ENCODE peak calls at places on chromosomes 16 and 17, in seven cellular contexts. H is ovary, N is uterus, F is mesendoderm, G is HL-60, I is mesenchymal stem cell, S is psoas muscle. C is an unnamed sample. For H3K27me3, the result is how much of the 10 kb centered on the place peaks cover.

GRCh38 chr17:69609495-69610315 is 195.2 kb downstream of the MAP2K6 start:
- DNase-seq in H (no peak), N (no peak), F (peak), G (no peak), I (peak), S (no peak), C (peak)

GRCh38 chr16:58032710-58033293 is 7.2 kb downstream of the MMP15 start:
- DNase-seq in H (peak), N (no peak), F (peak), G (no peak), I (no peak), S (no peak), C (no peak)

GRCh38 chr16:51820176-51820575 is 669.1 kb upstream of the SALL1 start:
- DNase-seq in H (no peak), N (no peak), F (no peak), G (no peak), I (no peak), S (no peak), C (no peak)

GRCh38 chr16:58299757-58300349 is 5.0 kb upstream of the PRSS54 start:
- DNase-seq in H (no peak), N (no peak), F (peak), G (peak), I (no peak), S (no peak), C (no peak)

GRCh38 chr17:44416558-44417289 is 27.3 kb upstream of the ITGA2B start:
- DNase-seq in H (no peak), N (no peak), F (no peak), G (no peak), I (no peak), S (no peak), C (no peak)

GRCh38 chr16:83040174-83040573 is 413.4 kb downstream of the CDH13 start:
- DNase-seq in H (no peak), N (no peak), F (no peak), G (no peak), I (peak), S (no peak), C (no peak)

GRCh38 chr17:74241434-74241833 is 28.1 kb downstream of the TTYH2 start:
- DNase-seq in H (no peak), N (no peak), F (no peak), G (no peak), I (no peak), S (no peak), C (no peak)

GRCh38 chr17:7750321-7750821 is 32.8 kb downstream of the DNAH2 start:
- DNase-seq in H (no peak), N (no peak), F (no peak), G (no peak), I (peak), S (no peak), C (no peak)

GRCh38 chr17:20242271-20242670 is 225.1 kb downstream of the LGALS9B start:
- DNase-seq in H (no peak), N (no peak), F (no peak), G (no peak), I (no peak), S (no peak), C (no peak)

GRCh38 chr17:6468051-6468790 is 24.0 kb downstream of the PIMREG start:
- DNase-seq in H (no peak), N (no peak), F (no peak), G (no peak), I (no peak), S (no peak), C (no peak)

GRCh38 chr17:38560503-38561318 is 45.0 kb downstream of the SRCIN1 start:
- DNase-seq in H (no peak), N (no peak), F (peak), G (no peak), I (peak), S (no peak), C (no peak)

GRCh38 chr17:38558751-38559024 is 47.1 kb downstream of the SRCIN1 start:
- DNase-seq in H (no peak), N (no peak), F (no peak), G (no peak), I (no peak), S (no peak), C (no peak)

GRCh38 chr17:38561416-38562214 is 44.1 kb downstream of the SRCIN1 start:
- DNase-seq in H (no peak), N (no peak), F (peak), G (no peak), I (no peak), S (no peak), C (no peak)

GRCh38 chr17:38559025-38559879 is 46.5 kb downstream of the SRCIN1 start:
- DNase-seq in H (peak), N (peak), F (peak), G (peak), I (peak), S (peak), C (peak)

GRCh38 chr17:38559880-38560230 is 45.9 kb downstream of the SRCIN1 start:
- DNase-seq in H (no peak), N (no peak), F (no peak), G (no peak), I (no peak), S (no peak), C (no peak)
- H3K27ac ChIP-seq in H (no peak), N (no peak), F (no peak), G (no peak), I (no peak), S (no peak), C (no peak)

GRCh38 chr17:79808763-79809529 is 12.1 kb upstream of the CBX8 start:
- DNase-seq in H (no peak), N (no peak), F (peak), G (no peak), I (no peak), S (no peak), C (no peak)

GRCh38 chr17:79811036-79811887 is 14.4 kb upstream of the CBX8 start:
- DNase-seq in H (no peak), N (no peak), F (no peak), G (no peak), I (no peak), S (no peak), C (no peak)

GRCh38 chr17:79809530-79810137 is 12.8 kb upstream of the CBX8 start:
- DNase-seq in H (no peak), N (no peak), F (no peak), G (no peak), I (no peak), S (no peak), C (no peak)

GRCh38 chr17:79811888-79812205 is 15.0 kb upstream of the CBX8 start:
- DNase-seq in H (no peak), N (no peak), F (no peak), G (no peak), I (no peak), S (no peak), C (no peak)

DNA sequence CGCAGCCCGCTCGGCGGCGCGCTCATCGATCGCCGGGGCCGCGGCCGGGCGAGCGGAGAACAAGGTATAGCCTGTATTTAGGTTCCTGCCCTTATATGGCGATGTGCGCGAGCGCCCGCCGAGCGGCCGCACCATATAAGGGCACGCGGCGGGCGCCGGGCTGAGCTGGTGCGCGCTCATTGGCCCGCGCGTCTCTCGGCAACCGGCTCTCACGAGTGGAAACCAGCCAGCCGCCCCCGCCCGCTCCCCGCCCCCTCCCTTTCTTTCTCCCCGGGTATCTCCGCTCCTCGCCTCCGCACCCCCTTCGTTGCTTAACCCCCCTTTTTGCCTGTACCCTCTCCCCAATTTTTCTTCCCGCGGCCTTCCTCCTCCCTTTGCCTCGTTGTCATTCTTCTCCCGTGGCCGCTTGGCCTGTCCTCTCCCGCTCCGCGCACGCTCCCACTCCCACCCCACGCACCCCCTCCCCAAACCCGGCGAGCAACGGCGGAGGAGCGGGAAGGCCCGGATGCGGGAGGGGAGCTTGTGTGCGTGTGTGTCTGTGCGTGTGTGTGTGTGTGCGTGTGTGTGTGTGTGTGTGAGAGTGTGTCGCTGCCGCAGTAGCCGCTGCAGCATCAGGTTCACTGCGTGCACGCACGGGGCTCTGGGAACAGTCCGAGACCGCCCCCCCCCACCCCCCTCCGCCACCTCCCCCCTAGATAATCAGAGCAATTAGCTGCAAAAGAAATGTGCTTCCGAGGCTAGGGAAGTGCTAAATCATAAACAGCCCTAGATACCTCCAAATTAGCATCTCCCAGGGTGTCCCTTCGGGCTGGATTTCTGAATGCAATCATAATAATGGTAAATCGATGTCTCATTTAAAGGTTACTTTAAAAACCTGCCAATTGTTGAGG is 13.5 kb upstream of the CBX8 start:
- DNase-seq in H (no peak), N (peak), F (peak), G (peak), I (peak), S (peak), C (no peak)
- H3K27me3 ChIP-seq in H (under half), N (half or more), F (half or more), G (half or more), I (half or more), S (half or more), C (half or more)

GRCh38 chr17:47905221-47905733 is 9.2 kb downstream of the SP2 start:
- DNase-seq in H (peak), N (peak), F (peak), G (no peak), I (peak), S (peak), C (peak)
- H3K27ac ChIP-seq in H (no peak), N (peak), F (no peak), G (no peak), I (peak), S (peak), C (peak)

GRCh38 chr17:39222866-39223834 is 2.6 kb downstream of the STAC2 start:
- DNase-seq in H (no peak), N (no peak), F (no peak), G (no peak), I (no peak), S (no peak), C (peak)

GRCh38 chr17:39223907-39224777 is 1.6 kb downstream of the STAC2 start:
- DNase-seq in H (no peak), N (no peak), F (no peak), G (no peak), I (no peak), S (no peak), C (no peak)

GRCh38 chr17:39219647-39220154 is 6.0 kb downstream of the STAC2 start:
- DNase-seq in H (no peak), N (no peak), F (no peak), G (no peak), I (no peak), S (no peak), C (peak)

GRCh38 chr17:39221572-39221971 is 4.2 kb downstream of the STAC2 start:
- DNase-seq in H (no peak), N (no peak), F (no peak), G (no peak), I (no peak), S (no peak), C (no peak)

DNA sequence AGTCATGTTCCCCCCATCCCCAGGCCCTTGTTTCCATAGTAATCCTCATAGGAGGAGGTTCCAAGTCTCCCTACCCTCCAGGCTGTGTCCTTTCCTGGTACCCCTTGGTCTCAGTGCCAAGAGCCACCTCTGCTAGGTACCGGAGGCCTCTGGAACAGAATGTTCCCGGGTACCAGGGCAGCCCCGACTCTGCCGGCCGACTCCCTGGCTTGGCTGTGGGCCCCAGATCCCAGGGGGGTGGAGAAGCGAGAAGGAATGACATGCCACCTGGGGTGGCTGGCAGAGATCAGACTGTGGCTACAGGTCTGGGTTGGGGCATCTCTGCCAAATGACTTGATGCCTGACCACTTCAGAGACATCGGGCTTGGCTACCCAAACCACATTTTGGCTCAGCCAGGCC is 3.6 kb downstream of the STAC2 start:
- DNase-seq in H (no peak), N (no peak), F (no peak), G (no peak), I (no peak), S (no peak), C (peak)
- H3K27me3 ChIP-seq in H (under half), N (under half), F (under half), G (under half), I (half or more), S (under half), C (under half)

DNA sequence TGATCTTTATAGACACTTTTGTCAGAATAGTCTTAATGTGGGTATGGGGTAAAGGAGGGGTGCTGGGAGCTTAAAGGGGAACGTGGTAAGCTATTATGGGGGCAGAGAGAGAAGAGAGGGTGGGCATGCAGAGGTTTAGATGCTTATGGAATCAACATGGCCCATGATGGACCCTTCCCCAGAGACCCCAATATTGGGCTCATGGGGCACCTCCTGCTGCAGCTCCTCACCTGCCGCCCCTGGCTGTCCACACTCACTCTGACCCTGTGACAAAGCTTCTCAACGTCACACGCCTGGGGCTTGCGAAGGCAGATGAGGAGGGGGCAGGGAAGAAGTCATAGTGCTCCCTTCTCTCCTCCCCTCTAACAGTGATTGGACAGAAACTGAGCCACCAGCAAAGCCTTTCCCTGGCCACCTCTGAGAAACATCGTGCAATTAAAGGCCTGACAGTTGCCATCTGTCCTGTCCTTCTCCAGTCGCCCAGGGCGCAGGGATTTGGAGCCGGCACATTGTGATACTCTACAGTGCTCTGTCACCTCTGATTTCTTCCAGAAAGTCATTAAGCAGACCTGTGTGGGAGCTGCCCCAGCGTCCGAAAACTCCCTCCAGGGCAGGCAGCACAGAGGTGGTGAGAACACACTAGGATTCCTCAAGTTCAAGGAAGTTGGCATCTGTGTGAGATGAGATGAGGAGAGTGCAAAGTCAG is 95.4 kb downstream of the SHISA6 start:
- DNase-seq in H (no peak), N (no peak), F (no peak), G (no peak), I (no peak), S (no peak), C (no peak)
- H3K27ac ChIP-seq in H (no peak), N (no peak), F (no peak), G (no peak), I (no peak), S (no peak), C (no peak)

GRCh38 chr16:30354423-30355143 is 525 bp downstream of the CD2BP2 start:
- DNase-seq in H (peak), N (no peak), F (no peak), G (no peak), I (peak), S (no peak), C (peak)

GRCh38 chr16:30356401-30357084 is 1.4 kb upstream of the CD2BP2 start:
- DNase-seq in H (no peak), N (no peak), F (no peak), G (no peak), I (no peak), S (no peak), C (no peak)

GRCh38 chr16:30357085-30357714 is 2.1 kb upstream of the CD2BP2 start:
- DNase-seq in H (no peak), N (no peak), F (no peak), G (no peak), I (no peak), S (no peak), C (no peak)

GRCh38 chr16:30355144-30355953 is at the start of gene CD2BP2:
- DNase-seq in H (peak), N (peak), F (peak), G (peak), I (peak), S (peak), C (peak)

GRCh38 chr16:30355954-30356308 is 823 bp upstream of the CD2BP2 start:
- DNase-seq in H (no peak), N (no peak), F (no peak), G (no peak), I (no peak), S (no peak), C (no peak)
- H3K27me3 ChIP-seq in H (under half), N (under half), F (under half), G (under half), I (under half), S (under half), C (under half)

DNA sequence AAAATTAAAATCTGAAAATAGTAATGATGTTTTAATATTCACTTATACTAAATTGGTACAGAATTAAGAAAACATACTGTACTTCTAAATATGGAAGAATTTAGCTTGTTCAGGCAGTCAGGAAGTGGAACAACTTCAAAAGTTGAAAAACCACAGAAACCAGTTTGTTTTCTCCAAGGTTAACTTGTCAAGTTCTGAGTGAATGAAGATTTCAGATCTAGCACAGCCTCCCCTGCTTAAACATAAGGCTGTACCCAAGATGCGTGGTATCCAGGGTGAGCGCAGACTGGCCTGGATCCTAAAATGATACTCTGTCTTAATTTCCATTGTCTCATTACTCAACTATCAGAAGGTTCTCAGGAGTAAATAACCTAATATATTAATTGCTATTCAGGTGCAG is 730.7 kb upstream of the KIF2B start:
- DNase-seq in H (no peak), N (no peak), F (no peak), G (no peak), I (no peak), S (no peak), C (no peak)
- H3K27ac ChIP-seq in H (no peak), N (no peak), F (no peak), G (no peak), I (no peak), S (no peak), C (no peak)

GRCh38 chr17:79466562-79467350 is 144.1 kb downstream of the RBFOX3 start:
- DNase-seq in H (no peak), N (no peak), F (no peak), G (no peak), I (no peak), S (no peak), C (no peak)

GRCh38 chr17:79468183-79468944 is 142.5 kb downstream of the RBFOX3 start:
- DNase-seq in H (no peak), N (no peak), F (no peak), G (no peak), I (no peak), S (no peak), C (no peak)

GRCh38 chr17:79463421-79464309 is 147.2 kb downstream of the RBFOX3 start:
- DNase-seq in H (no peak), N (no peak), F (no peak), G (no peak), I (no peak), S (no peak), C (no peak)

GRCh38 chr17:79464310-79465010 is 146.4 kb downstream of the RBFOX3 start:
- DNase-seq in H (no peak), N (no peak), F (no peak), G (no peak), I (no peak), S (no peak), C (no peak)

GRCh38 chr17:79465011-79466006 is 145.5 kb downstream of the RBFOX3 start:
- DNase-seq in H (no peak), N (no peak), F (no peak), G (no peak), I (no peak), S (no peak), C (no peak)
- H3K27me3 ChIP-seq in H (under half), N (under half), F (under half), G (under half), I (under half), S (half or more), C (under half)

C was measured in tibial artery.